ENCODE peak calls at places on chromosomes 13 and 19, in eight cellular contexts. U is neuronal stem cell, A is fibroblast of lung, R is mammary epithelial cell, Y is astrocyte, T is DND-41, X is IMR-90, H is neural progenitor cell. P is an unnamed sample.

GRCh38 chr19:32889137-32889934 is 19.8 kb upstream of the SLC7A9 start:
- DNase-seq in U (no peak), A (no peak), R (no peak), Y (no peak), T (no peak), X (no peak), H (no peak), P (no peak)

GRCh38 chr13:29684441-29684840 is 89.0 kb upstream of the SLC7A1 start:
- DNase-seq in U (no peak), A (peak; percentile 81), R (peak; percentile 59), Y (peak; percentile 77), T (no peak), X (peak; percentile 34), H (no peak), P (no peak)

GRCh38 chr13:22080832-22081231 is 410.0 kb downstream of the FGF9 start:
- DNase-seq in U (no peak), A (no peak), R (no peak), Y (no peak), T (no peak), X (no peak), H (no peak), P (no peak)

GRCh38 chr19:6891761-6892385 is 4.5 kb downstream of the ADGRE1 start:
- DNase-seq in U (no peak), A (no peak), R (no peak), Y (no peak), T (peak; percentile 44), X (no peak), H (no peak), P (no peak)

GRCh38 chr13:24233351-24233901 is 72.9 kb downstream of the SPATA13 start:
- DNase-seq in U (no peak), A (peak; percentile 76), R (no peak), Y (peak; percentile 69), T (no peak), X (peak; percentile 64), H (peak; percentile 68), P (peak; percentile 71)

GRCh38 chr13:59398127-59398526 is 765.6 kb downstream of the DIAPH3 start:
- DNase-seq in U (no peak), A (no peak), R (no peak), Y (no peak), T (no peak), X (no peak), H (no peak), P (no peak)

GRCh38 chr19:30880551-30880950 is 468.7 kb downstream of the TSHZ3 start:
- DNase-seq in U (no peak), A (no peak), R (no peak), Y (no peak), T (no peak), X (no peak), H (no peak), P (no peak)

GRCh38 chr13:75495938-75496337 is 14.0 kb upstream of the TBC1D4 start:
- DNase-seq in U (no peak), A (peak; percentile 96), R (no peak), Y (peak; percentile 95), T (no peak), X (peak; percentile 80), H (no peak), P (no peak)

GRCh38 chr13:45621950-45622349 is 6.4 kb upstream of the ERICH6B start:
- DNase-seq in U (no peak), A (no peak), R (no peak), Y (no peak), T (peak; percentile 40), X (no peak), H (peak; percentile 27), P (peak; percentile 78)

GRCh38 chr13:48749699-48750473 is 96.2 kb downstream of the CYSLTR2 start:
- DNase-seq in U (peak; percentile 29), A (peak; percentile 97), R (peak; percentile 99), Y (peak; percentile 96), T (no peak), X (peak; percentile 99), H (peak; percentile 62), P (peak; percentile 88)

GRCh38 chr13:66518068-66518467 is 712.1 kb downstream of the PCDH9 start:
- DNase-seq in U (no peak), A (no peak), R (no peak), Y (no peak), T (no peak), X (no peak), H (no peak), P (no peak)

GRCh38 chr19:38850976-38851621 is 1.3 kb upstream of the HNRNPL start:
- DNase-seq in U (peak; percentile 76), A (no peak), R (no peak), Y (no peak), T (peak; percentile 65), X (no peak), H (peak; percentile 80), P (no peak)

GRCh38 chr19:38851622-38852230 is 1.9 kb upstream of the HNRNPL start:
- DNase-seq in U (peak; percentile 92), A (peak; percentile 85), R (peak; percentile 87), Y (peak; percentile 73), T (peak; percentile 90), X (peak; percentile 88), H (peak; percentile 96), P (peak; percentile 95)

GRCh38 chr19:38852231-38853044 is 2.7 kb upstream of the HNRNPL start:
- DNase-seq in U (no peak), A (peak; percentile 69), R (peak; percentile 64), Y (peak; percentile 59), T (peak; percentile 51), X (peak; percentile 79), H (peak; percentile 60), P (peak; percentile 77)

GRCh38 chr19:38850231-38850975 is 617 bp upstream of the HNRNPL start:
- DNase-seq in U (peak; percentile 100), A (peak; percentile 100), R (peak; percentile 100), Y (peak; percentile 100), T (peak; percentile 100), X (peak; percentile 100), H (peak; percentile 100), P (peak; percentile 100)

DNA sequence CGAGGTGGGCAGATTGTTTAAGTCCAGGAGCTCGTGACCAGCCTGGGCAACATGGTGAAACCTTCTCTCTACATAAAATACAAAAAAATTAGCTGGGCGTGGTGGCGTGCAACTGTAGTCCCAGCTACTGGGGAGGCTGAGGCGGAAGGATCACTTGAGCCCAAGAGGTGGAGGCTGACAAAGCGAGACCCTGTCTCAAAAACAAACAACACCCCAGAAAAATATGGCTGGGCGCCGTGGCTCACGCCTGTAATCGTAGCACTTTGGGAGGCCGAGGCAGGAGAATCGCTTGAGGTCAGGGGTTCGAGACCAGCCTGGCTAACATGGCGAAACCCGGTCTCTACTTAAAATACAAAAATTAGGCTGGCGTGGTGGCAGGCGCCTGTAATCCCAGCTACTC is 3.4 kb upstream of the HNRNPL start:
- DNase-seq in U (no peak), A (no peak), R (no peak), Y (no peak), T (no peak), X (no peak), H (no peak), P (no peak)
- H3K9ac ChIP-seq in U (no peak overlapping the region), A (no peak overlapping the region), R (no peak overlapping the region), Y (peak overlapping the region; percentile 92), T (peak overlapping the region; percentile 82), X (peak overlapping the region; percentile 81), H (no peak overlapping the region), P (peak overlapping the region; percentile 95)

GRCh38 chr19:41869374-41869955 is 7.6 kb upstream of the CD79A start:
- DNase-seq in U (no peak), A (no peak), R (no peak), Y (no peak), T (peak; percentile 24), X (no peak), H (no peak), P (no peak)

GRCh38 chr19:41871573-41872383 is 5.3 kb upstream of the CD79A start:
- DNase-seq in U (no peak), A (no peak), R (no peak), Y (no peak), T (peak; percentile 94), X (no peak), H (no peak), P (peak; percentile 74)

GRCh38 chr19:41872384-41872774 is 4.7 kb upstream of the CD79A start:
- DNase-seq in U (no peak), A (no peak), R (no peak), Y (no peak), T (no peak), X (no peak), H (no peak), P (peak; percentile 66)

GRCh38 chr19:41868989-41869300 is 8.1 kb upstream of the CD79A start:
- DNase-seq in U (no peak), A (no peak), R (no peak), Y (no peak), T (no peak), X (no peak), H (no peak), P (no peak)

DNA sequence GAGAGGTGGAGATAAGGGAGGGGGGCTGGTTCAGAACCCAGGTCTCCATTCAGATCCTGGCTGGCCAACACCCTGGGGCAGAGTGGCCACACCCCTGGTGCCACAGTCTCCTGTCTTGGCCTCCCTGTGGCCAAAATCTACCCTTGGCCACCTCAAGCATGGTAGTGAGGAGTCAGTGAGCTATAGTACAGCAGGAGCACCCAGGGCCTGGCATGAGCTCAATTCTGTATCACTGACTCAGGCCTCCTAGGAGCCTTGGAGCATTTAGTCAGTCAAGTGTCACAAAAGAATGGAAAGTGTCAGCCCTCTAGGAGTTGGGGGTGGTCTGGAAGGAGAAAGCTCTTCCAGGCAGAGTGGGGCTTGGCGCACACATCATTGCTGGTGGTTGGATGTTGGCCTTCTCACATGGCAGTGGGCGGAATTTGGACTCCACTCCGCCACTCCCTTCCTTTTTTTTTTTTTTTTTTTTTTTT is 6.6 kb upstream of the CD79A start:
- DNase-seq in U (no peak), A (peak; percentile 79), R (no peak), Y (peak; percentile 70), T (peak; percentile 26), X (peak; percentile 61), H (no peak), P (peak; percentile 59)
- H3K27ac ChIP-seq in U (no peak overlapping the region), A (no peak overlapping the region), R (no peak overlapping the region), Y (no peak overlapping the region), T (peak overlapping the region; percentile 79), X (no peak overlapping the region), H (no peak overlapping the region), P (no peak overlapping the region)

DNA sequence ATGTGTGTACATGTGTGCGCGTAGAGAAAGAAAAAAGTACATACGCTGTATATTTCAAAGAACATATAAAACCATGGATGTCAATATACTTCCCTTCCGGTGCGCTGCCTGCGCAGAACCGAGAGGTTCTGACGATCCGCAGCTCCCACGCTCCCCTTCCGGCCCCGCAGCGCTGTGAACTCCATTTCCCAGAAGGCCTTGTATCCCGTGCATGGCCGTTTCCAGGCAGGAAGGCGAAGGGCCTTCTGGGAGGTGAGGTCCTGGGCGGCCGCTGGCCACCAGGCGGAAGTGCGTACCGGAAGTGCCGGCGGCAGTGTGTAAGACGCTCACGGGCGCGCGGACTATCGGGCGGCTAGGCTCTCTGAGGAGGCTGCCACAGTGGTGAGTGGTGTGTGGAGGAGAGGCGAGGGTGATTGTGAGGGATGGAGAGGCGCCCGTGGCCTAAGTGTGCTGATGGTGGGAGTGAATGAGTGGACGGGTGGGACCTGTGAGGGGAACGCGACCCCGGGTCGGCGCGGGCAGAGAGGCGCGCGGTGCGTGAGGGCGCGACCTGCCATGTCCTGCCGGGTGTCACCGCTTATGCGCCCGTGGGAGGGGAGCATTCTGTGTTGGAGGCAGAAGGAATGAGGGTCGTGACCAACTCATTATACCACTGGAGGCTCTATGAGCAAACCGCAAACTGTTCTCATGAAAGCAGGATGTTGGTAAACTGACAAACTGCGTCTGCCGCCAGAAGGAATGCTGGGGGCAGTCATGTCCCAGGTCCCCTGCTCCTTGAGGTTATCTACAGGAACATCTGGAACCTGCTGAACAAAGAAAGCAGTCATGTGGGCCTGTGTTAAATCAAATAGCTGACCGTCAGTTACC is at the start of gene ERVK3-1:
- DNase-seq in U (peak; percentile 90), A (peak; percentile 99), R (peak; percentile 94), Y (peak; percentile 98), T (peak; percentile 97), X (peak; percentile 98), H (peak; percentile 97), P (peak; percentile 98)
- H3K9ac ChIP-seq in U (peak within 1 kb of the TSS; percentile 97), A (peak within 1 kb of the TSS; percentile 81), R (peak within 1 kb of the TSS; percentile 75), Y (peak within 1 kb of the TSS; percentile 91), T (peak within 1 kb of the TSS; percentile 80), X (peak within 1 kb of the TSS; percentile 83), H (peak within 1 kb of the TSS; percentile 52), P (peak within 1 kb of the TSS; percentile 81)

GRCh38 chr19:17318966-17319365 is 9.6 kb downstream of the DDA1 start:
- DNase-seq in U (no peak), A (no peak), R (no peak), Y (no peak), T (no peak), X (no peak), H (no peak), P (no peak)
- H3K27ac ChIP-seq in U (no peak overlapping the region), A (no peak overlapping the region), R (no peak overlapping the region), Y (no peak overlapping the region), T (no peak overlapping the region), X (no peak overlapping the region), H (no peak overlapping the region), P (no peak overlapping the region)